ENCODE peak calls at places on chromosomes 6 and 20, in nine cellular contexts. N is A549, G is right cardiac atrium, Z is lower lobe of right lung, Y is tibial nerve, Q is H7, A is IMR-90, W is HCT116, U is transverse colon. B is an unnamed sample.

GRCh38 chr6:170023620-170024521 is 267.0 kb downstream of the DLL1 start:
- DNase-seq in N (no peak), U (no peak), A (no peak), Q (no peak), G (no peak), W (no peak), Z (no peak), Y (no peak), B (no peak)

GRCh38 chr6:32092760-32093497 is 16.2 kb downstream of the TNXB start:
- DNase-seq in N (no peak), U (no peak), Z (no peak), W (no peak), Q (no peak), A (peak), Y (no peak), G (peak), B (no peak)

GRCh38 chr6:125511809-125512341 is 210.1 kb upstream of the HDDC2 start:
- DNase-seq in A (no peak), Q (no peak), U (no peak), Y (no peak), G (no peak), Z (no peak), N (no peak), W (no peak), B (no peak)

GRCh38 chr6:145688493-145688905 is 46.8 kb downstream of the EPM2A start:
- DNase-seq in Z (no peak), Y (no peak), Q (no peak), W (no peak), A (peak), U (no peak), G (no peak), N (no peak), B (no peak)

GRCh38 chr20:833450-834150 is at the start of gene FAM110A:
- DNase-seq in Z (peak), N (peak), G (peak), W (peak), A (peak), Q (peak), Y (peak), U (peak), B (peak)

GRCh38 chr20:6492396-6493055 is 275.0 kb upstream of the BMP2 start:
- DNase-seq in G (no peak), N (no peak), W (no peak), Z (no peak), U (no peak), Q (no peak), Y (no peak), A (peak), B (peak)

GRCh38 chr6:125251516-125252229 is 50.1 kb downstream of the HDDC2 start:
- DNase-seq in N (no peak), W (no peak), G (no peak), Q (peak), Z (no peak), A (no peak), Y (no peak), U (no peak), B (no peak)

GRCh38 chr20:46021361-46022359 is 7.4 kb upstream of the SLC12A5 start:
- DNase-seq in U (peak), Y (no peak), G (peak), Z (no peak), Q (peak), N (peak), W (no peak), A (no peak), B (no peak)

GRCh38 chr6:129857838-129858237 is 3.3 kb downstream of the TMEM244 start:
- DNase-seq in Y (no peak), A (no peak), W (no peak), Q (no peak), G (no peak), U (no peak), N (no peak), Z (no peak), B (no peak)

GRCh38 chr20:17281478-17281877 is 54.6 kb downstream of the PCSK2 start:
- DNase-seq in A (peak), Y (no peak), U (no peak), G (no peak), Z (no peak), W (peak), Q (peak), N (no peak), B (peak)

GRCh38 chr20:46594725-46595124 is 44.3 kb upstream of the OCSTAMP start:
- DNase-seq in Z (no peak), A (no peak), U (no peak), Q (no peak), W (no peak), G (no peak), N (no peak), Y (no peak), B (no peak)

GRCh38 chr20:50913976-50914375 is 17.3 kb downstream of the ADNP start:
- DNase-seq in Z (no peak), A (peak), Y (no peak), Q (no peak), W (no peak), U (no peak), G (no peak), N (no peak), B (no peak)

GRCh38 chr20:49398401-49399144 is 83.9 kb downstream of the KCNB1 start:
- DNase-seq in Z (no peak), W (no peak), A (no peak), Y (no peak), G (no peak), N (peak), U (no peak), Q (no peak), B (no peak)

GRCh38 chr6:111211411-111212030 is 124.2 kb downstream of the SLC16A10 start:
- DNase-seq in Q (no peak), A (no peak), W (no peak), N (no peak), Y (no peak), Z (no peak), G (no peak), U (no peak), B (no peak)

GRCh38 chr6:133814797-133815196 is 74.1 kb upstream of the TCF21 start:
- DNase-seq in A (peak), Y (no peak), U (no peak), Z (no peak), Q (no peak), W (peak), G (no peak), N (no peak), B (no peak)

GRCh38 chr6:73506246-73506645 is 14.6 kb downstream of the EEF1A1 start:
- DNase-seq in N (no peak), W (no peak), U (no peak), G (no peak), Z (no peak), Y (no peak), A (no peak), Q (no peak), B (no peak)

GRCh38 chr20:61900376-61901293 is 165.0 kb downstream of the TAF4 start:
- DNase-seq in Z (peak), Q (no peak), A (no peak), Y (no peak), N (no peak), U (no peak), W (no peak), G (peak), B (no peak)

GRCh38 chr6:74734901-74735300 is 471.0 kb downstream of the COL12A1 start:
- DNase-seq in A (no peak), G (no peak), Z (no peak), Q (no peak), U (no peak), N (no peak), Y (no peak), W (no peak), B (no peak)

GRCh38 chr6:31465185-31465536 is 32.8 kb upstream of the MICB start:
- DNase-seq in W (no peak), N (no peak), U (no peak), Q (no peak), A (no peak), Z (no peak), Y (no peak), G (no peak), B (no peak)

GRCh38 chr6:168370310-168370991 is 50.9 kb upstream of the DACT2 start:
- DNase-seq in Y (peak), A (no peak), Z (peak), W (peak), Q (peak), U (peak), G (peak), N (peak), B (peak)

GRCh38 chr6:77292564-77293546 is 170.4 kb downstream of the HTR1B start:
- DNase-seq in W (peak), U (no peak), Y (no peak), Q (no peak), Z (no peak), G (no peak), A (peak), N (peak), B (peak)

GRCh38 chr20:43416591-43417228 is 41.0 kb upstream of the SRSF6 start:
- DNase-seq in N (no peak), Z (no peak), W (no peak), G (no peak), A (no peak), U (no peak), Q (no peak), Y (no peak), B (no peak)

GRCh38 chr6:167474725-167475124 is 149.8 kb downstream of the TTLL2 start:
- DNase-seq in Z (no peak), G (no peak), A (no peak), W (no peak), Q (no peak), U (no peak), Y (no peak), N (no peak), B (peak)

GRCh38 chr6:43621078-43621835 is 7.8 kb downstream of the GTPBP2 start:
- DNase-seq in G (no peak), Y (no peak), Q (no peak), A (no peak), Z (no peak), W (no peak), N (no peak), U (no peak), B (no peak)

GRCh38 chr6:130755368-130756034 is 71.7 kb upstream of the SMLR1 start:
- DNase-seq in N (no peak), Y (no peak), W (no peak), A (no peak), Z (no peak), G (no peak), Q (no peak), U (no peak), B (no peak)

GRCh38 chr20:19990911-19991707 is 26.1 kb upstream of the NAA20 start:
- DNase-seq in W (no peak), A (no peak), N (no peak), Y (no peak), Z (no peak), U (no peak), G (no peak), Q (no peak), B (no peak)

GRCh38 chr20:3751664-3752385 is 15.7 kb downstream of the ADISSP start:
- DNase-seq in N (no peak), W (no peak), Z (peak), U (peak), Y (no peak), G (peak), Q (peak), A (no peak), B (peak)

GRCh38 chr6:131917318-131917717 is 33.9 kb downstream of the CCN2 start:
- DNase-seq in N (no peak), Q (no peak), A (no peak), G (no peak), W (no peak), Z (no peak), U (no peak), Y (no peak), B (no peak)

GRCh38 chr6:107823047-107823557 is 1.0 kb downstream of the SCML4 start:
- DNase-seq in N (no peak), Z (no peak), Y (no peak), U (no peak), A (no peak), Q (no peak), W (no peak), G (no peak), B (peak)

GRCh38 chr6:165618241-165618640 is 44.8 kb downstream of the PDE10A start:
- DNase-seq in G (no peak), Y (no peak), N (no peak), Z (no peak), W (no peak), A (peak), U (no peak), Q (no peak), B (no peak)

GRCh38 chr6:101011165-101011564 is 130.0 kb upstream of the ASCC3 start:
- DNase-seq in A (no peak), G (no peak), N (no peak), Q (no peak), U (peak), Z (no peak), Y (no peak), W (no peak), B (peak)
- H3K4me3 ChIP-seq in A (peak), G (no peak), N (no peak), Q (no peak), U (no peak), Z (no peak), Y (no peak), W (no peak), B (no peak)

GRCh38 chr20:63098195-63098810 is 91.5 kb upstream of the BHLHE23 start:
- DNase-seq in W (no peak), Z (no peak), G (no peak), Y (no peak), U (peak), N (no peak), A (no peak), Q (peak), B (no peak)

GRCh38 chr20:63095718-63096654 is 89.2 kb upstream of the BHLHE23 start:
- DNase-seq in W (no peak), Z (peak), Y (no peak), G (no peak), U (peak), A (no peak), N (no peak), Q (peak), B (no peak)

GRCh38 chr20:63099426-63100267 is 92.9 kb upstream of the BHLHE23 start:
- DNase-seq in Q (peak), N (no peak), G (peak), Z (no peak), W (no peak), Y (no peak), A (no peak), U (peak), B (no peak)

GRCh38 chr20:63096681-63097335 is 90.0 kb upstream of the BHLHE23 start:
- DNase-seq in G (no peak), U (peak), W (no peak), A (no peak), Q (peak), N (no peak), Z (peak), Y (no peak), B (no peak)

GRCh38 chr20:63097336-63097831 is 90.6 kb upstream of the BHLHE23 start:
- DNase-seq in Q (peak), W (no peak), N (no peak), A (no peak), G (no peak), Y (no peak), U (peak), Z (peak), B (no peak)
- H3K4me3 ChIP-seq in Q (no peak), W (no peak), N (no peak), A (no peak), G (no peak), Y (no peak), U (no peak), Z (no peak), B (no peak)

GRCh38 chr20:33408716-33409654 is 7.7 kb upstream of the CDK5RAP1 start:
- DNase-seq in G (no peak), Y (no peak), A (no peak), Q (no peak), N (no peak), W (no peak), U (no peak), Z (no peak), B (no peak)
- H3K4me3 ChIP-seq in G (no peak), Y (no peak), A (no peak), Q (no peak), N (no peak), W (no peak), U (no peak), Z (no peak), B (no peak)

GRCh38 chr6:24908555-24908954 is 27.2 kb downstream of the RIPOR2 start:
- DNase-seq in W (no peak), A (peak), N (no peak), Q (no peak), G (no peak), Y (no peak), Z (no peak), U (no peak), B (no peak)

GRCh38 chr6:24910331-24910849 is 25.4 kb downstream of the RIPOR2 start:
- DNase-seq in U (no peak), Z (peak), Y (no peak), W (no peak), N (no peak), G (peak), A (no peak), Q (peak), B (no peak)

GRCh38 chr6:24910850-24911712 is 24.7 kb downstream of the RIPOR2 start:
- DNase-seq in Z (peak), W (no peak), Q (peak), G (peak), A (peak), U (peak), N (no peak), Y (peak), B (no peak)

GRCh38 chr6:24907959-24908358 is 27.8 kb downstream of the RIPOR2 start:
- DNase-seq in Y (no peak), Z (no peak), Q (no peak), W (no peak), G (no peak), N (no peak), U (no peak), A (no peak), B (no peak)

DNA sequence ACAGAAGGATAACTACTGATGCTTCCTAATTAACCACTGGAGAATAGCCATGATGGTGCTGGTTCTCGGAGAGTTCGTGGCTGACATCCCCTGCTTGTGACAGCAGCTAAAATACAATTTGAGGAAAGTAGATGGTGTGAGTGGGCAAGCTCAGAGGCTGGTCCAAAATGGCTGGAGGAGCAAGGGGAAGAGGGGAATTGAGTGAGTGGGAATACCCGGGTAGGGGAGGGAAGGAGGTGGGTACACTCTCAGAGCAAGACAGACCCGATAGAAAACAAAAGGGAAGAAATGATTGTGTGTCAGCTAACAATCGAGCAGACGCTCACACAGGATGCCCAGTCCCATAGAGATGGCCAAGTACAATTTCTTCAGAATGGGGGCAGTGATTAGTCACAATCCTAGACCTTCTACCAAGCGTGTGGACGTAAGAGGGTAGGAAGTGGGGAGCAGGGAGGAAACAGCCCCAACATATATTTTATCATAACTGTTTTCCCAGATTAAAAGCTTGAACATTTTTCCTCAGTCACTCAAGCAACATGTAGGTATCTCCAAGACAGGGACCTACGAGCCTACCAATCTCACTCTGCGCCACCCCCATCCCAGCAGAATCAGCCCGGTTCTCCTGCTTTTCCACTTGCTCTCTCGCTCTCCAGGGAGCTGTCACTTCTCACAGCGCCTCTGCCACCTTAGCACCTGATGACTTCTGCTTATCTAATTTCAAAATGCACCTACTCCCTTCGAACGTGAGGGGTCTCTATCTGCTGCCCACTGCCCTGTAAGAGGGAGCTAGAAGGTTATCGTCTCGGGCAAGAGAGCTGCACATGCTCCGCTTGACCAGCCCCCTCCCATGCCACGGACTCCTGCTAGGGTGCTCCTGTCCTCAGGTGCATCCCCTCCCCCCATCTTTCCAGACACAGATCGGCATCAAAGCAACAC is 26.2 kb downstream of the RIPOR2 start:
- DNase-seq in Q (peak), A (no peak), U (no peak), Z (no peak), G (no peak), Y (no peak), N (no peak), W (no peak), B (no peak)
- H3K4me3 ChIP-seq in Q (peak), A (peak), U (no peak), Z (peak), G (no peak), Y (peak), N (no peak), W (no peak), B (no peak)

B was measured in small intestine.